ENCODE peak calls at places on chromosomes 6 and 20, in nine cellular contexts. K is AG04450; S is endothelial cell; U is epithelial cell of esophagus; M is spleen; X is Calu3; F is CD8-positive, alpha-beta T cell; I is dorsolateral prefrontal cortex; Q is cardiac fibroblast. B is an unnamed sample.
A peak's percentile ranks its signal among the peaks of the same experiment; 100 is the strongest.

GRCh38 chr20:2756056-2756611 is 44.3 kb downstream of the CPXM1 start:
- DNase-seq in X (peak; percentile 24), U (peak; percentile 11), I (no peak), S (peak; percentile 62), F (no peak), K (peak; percentile 27), Q (peak; percentile 66), M (peak; percentile 41), B (peak; percentile 75)

GRCh38 chr6:69887026-69887425 is 20.7 kb downstream of the COL19A1 start:
- DNase-seq in X (no peak), M (no peak), S (no peak), K (no peak), I (no peak), F (no peak), U (peak; percentile 23), Q (peak; percentile 66), B (no peak)

GRCh38 chr20:4998160-4998651 is 3.1 kb downstream of the SLC23A2 start:
- DNase-seq in M (peak; percentile 16), Q (no peak), S (no peak), I (no peak), K (no peak), X (no peak), U (no peak), F (no peak), B (no peak)

GRCh38 chr20:38307371-38308046 is 3.6 kb downstream of the BPI start:
- DNase-seq in F (no peak), M (no peak), U (peak; percentile 15), K (no peak), Q (peak; percentile 64), I (no peak), X (no peak), S (no peak), B (no peak)

GRCh38 chr6:34235605-34236422 is 859 bp upstream of the HMGA1 start:
- DNase-seq in S (no peak), I (peak; percentile 19), X (peak; percentile 85), Q (peak; percentile 85), U (peak; percentile 93), K (no peak), M (peak; percentile 94), F (peak; percentile 47), B (peak; percentile 64)

GRCh38 chr6:16049178-16049577 is 79.7 kb upstream of the MYLIP start:
- DNase-seq in S (no peak), U (peak; percentile 22), M (no peak), I (no peak), K (no peak), Q (no peak), X (no peak), F (no peak), B (no peak)

GRCh38 chr6:119276211-119276610 is 73.3 kb downstream of the MAN1A1 start:
- DNase-seq in K (no peak), Q (peak; percentile 67), F (no peak), M (no peak), S (no peak), I (no peak), X (no peak), U (no peak), B (no peak)

GRCh38 chr6:90000864-90001731 is 106.8 kb downstream of the GJA10 start:
- DNase-seq in U (peak; percentile 88), I (no peak), M (no peak), S (no peak), Q (peak; percentile 15), X (peak; percentile 7), F (no peak), K (no peak), B (no peak)

GRCh38 chr6:22447191-22447590 is 122.2 kb upstream of the HDGFL1 start:
- DNase-seq in M (no peak), I (no peak), S (no peak), X (no peak), Q (no peak), K (no peak), U (no peak), F (no peak), B (peak; percentile 34)

GRCh38 chr6:88865275-88865674 is 98.1 kb downstream of the RNGTT start:
- DNase-seq in X (no peak), U (no peak), F (no peak), Q (no peak), S (no peak), M (no peak), I (no peak), K (no peak), B (no peak)

GRCh38 chr6:95087394-95088097 is 489.8 kb upstream of the MANEA start:
- DNase-seq in I (no peak), S (no peak), M (no peak), X (peak; percentile 28), Q (peak; percentile 88), K (peak; percentile 72), F (no peak), U (peak; percentile 96), B (no peak)

GRCh38 chr6:18302561-18303439 is 38.5 kb upstream of the DEK start:
- DNase-seq in Q (peak; percentile 16), K (no peak), F (no peak), M (no peak), S (no peak), U (no peak), I (no peak), X (no peak), B (no peak)

GRCh38 chr6:153553627-153554026 is 422.5 kb upstream of the RGS17 start:
- DNase-seq in K (no peak), Q (peak; percentile 3), U (peak; percentile 52), I (no peak), X (peak; percentile 1), M (no peak), S (peak; percentile 28), F (no peak), B (no peak)
- TF ChIP-seq CTCF in K (peak; percentile 22), Q (no peak), U (peak; percentile 56), I (no peak), X (no peak), M (no peak), S (no peak), F (no peak), B (no peak)

DNA sequence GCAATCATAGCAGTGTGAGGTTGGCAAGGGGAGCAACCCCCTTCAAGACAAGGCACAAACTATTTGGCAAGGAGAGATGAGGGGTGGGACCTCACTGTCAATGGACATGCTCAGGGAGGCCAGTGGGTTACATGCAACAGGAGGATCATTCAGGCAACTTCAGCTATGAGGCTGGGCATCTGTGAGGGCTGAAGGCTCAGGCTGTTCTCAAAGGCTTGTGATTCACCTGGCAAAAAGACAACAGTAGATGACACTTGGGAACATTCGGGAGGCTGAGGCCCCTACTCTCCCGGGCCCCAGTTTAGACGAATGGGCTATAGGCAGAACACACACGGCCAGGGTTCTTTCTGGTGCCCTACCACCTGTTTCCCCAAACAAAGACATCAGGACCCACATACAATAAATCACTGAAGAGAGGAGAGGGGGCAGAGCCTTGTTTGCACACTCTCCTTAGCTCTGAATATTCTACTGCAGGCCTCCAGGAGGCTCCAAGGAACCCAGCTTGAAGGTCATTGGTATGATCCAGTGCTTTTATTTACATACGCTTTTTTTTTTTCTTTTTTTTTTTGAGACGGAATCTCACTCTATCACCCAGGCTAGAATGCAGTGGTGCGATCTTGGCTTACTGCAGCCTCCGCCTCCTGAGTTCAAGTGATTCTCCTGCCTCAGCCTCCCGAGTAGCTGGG is 7.9 kb downstream of the TUBB start:
- DNase-seq in I (no peak), U (no peak), M (peak; percentile 31), K (no peak), F (no peak), X (no peak), Q (peak; percentile 72), S (no peak), B (no peak)
- TF ChIP-seq CTCF in I (no peak), U (no peak), M (no peak), K (peak; percentile 56), F (no peak), X (no peak), Q (peak; percentile 43), S (no peak), B (no peak)

DNA sequence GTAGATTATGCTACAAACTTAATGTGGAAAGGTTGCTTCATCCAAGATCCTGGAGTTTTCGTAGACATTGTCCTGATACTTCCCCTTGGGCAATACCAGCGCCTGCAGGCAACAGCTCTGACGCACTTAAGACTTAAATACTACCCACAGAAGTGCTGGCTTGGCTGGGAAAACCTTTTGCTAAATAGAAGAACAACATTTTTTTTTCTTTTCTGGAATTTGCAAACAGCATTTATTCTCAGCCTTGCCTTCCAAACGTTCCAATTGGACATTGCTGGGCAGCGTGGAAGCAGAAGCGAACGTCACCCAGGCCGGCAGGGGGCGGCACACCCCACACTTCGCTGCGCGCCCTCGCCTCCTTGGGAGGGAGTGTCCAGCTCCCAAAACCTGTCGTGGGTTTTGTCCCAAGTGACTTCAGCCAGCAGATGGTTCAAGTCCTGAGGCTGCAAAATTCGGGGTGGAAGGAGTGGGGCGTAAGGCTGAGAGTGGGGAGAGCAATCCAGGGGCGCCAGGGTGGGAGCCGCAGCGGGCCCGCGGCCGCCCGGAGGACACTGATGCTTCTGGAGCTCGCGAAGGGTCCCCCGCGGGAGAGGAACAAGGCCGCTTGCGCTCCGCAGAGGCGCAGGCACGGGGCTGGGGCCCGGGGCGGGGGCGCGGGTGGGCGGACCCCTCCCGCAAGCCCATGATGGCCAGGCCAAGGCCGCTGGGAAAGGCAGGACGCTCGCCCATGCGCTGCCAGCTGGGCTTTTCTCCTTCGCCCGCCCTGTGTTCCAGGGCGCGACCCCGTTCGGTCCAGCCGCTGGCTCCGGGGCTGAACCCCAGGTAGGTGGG is 60.8 kb upstream of the MAP3K4 start:
- DNase-seq in I (peak; percentile 70), X (peak; percentile 75), Q (peak; percentile 77), U (peak; percentile 76), K (peak; percentile 52), S (peak; percentile 86), M (peak; percentile 87), F (peak; percentile 39), B (peak; percentile 93)
- TF ChIP-seq CTCF in I (peak; percentile 93), X (peak; percentile 72), Q (peak; percentile 87), U (peak; percentile 87), K (peak; percentile 82), S (peak; percentile 85), M (peak; percentile 74), F (peak; percentile 85), B (peak; percentile 95)

GRCh38 chr20:57170343-57170742 is 96.1 kb downstream of the BMP7 start:
- DNase-seq in F (no peak), X (no peak), S (no peak), M (peak; percentile 24), U (no peak), K (no peak), I (no peak), Q (no peak), B (no peak)

GRCh38 chr20:57174737-57175136 is 91.7 kb downstream of the BMP7 start:
- DNase-seq in M (no peak), K (no peak), S (no peak), X (no peak), U (no peak), F (no peak), Q (no peak), I (no peak), B (no peak)

GRCh38 chr20:57173986-57174385 is 92.5 kb downstream of the BMP7 start:
- DNase-seq in U (no peak), S (no peak), Q (no peak), K (no peak), X (no peak), M (no peak), F (no peak), I (no peak), B (no peak)

GRCh38 chr20:57175397-57176010 is 90.9 kb downstream of the BMP7 start:
- DNase-seq in M (no peak), Q (no peak), K (no peak), F (no peak), S (no peak), X (no peak), U (no peak), I (no peak), B (no peak)

DNA sequence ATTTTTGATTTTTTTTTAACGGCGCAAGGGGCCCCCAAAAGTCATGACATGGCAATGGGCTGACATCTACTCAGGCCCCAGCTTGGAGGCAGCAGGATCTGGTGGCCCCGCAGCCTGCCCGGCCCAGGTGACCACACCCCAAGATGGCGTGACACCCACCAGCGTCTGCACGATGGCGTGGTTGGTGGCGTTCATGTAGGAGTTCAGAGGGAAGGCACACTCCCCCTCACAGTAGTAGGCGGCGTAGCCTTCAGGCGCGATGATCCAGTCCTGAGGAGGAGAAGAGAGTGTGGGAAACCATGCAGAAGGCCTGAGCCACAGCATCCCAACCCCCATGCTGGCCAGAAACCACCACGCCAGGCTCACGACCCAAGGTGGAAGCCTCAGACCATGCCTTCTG is 93.4 kb downstream of the BMP7 start:
- DNase-seq in U (no peak), M (no peak), S (no peak), K (no peak), X (no peak), Q (no peak), F (no peak), I (no peak), B (no peak)
- TF ChIP-seq CTCF in U (no peak), M (no peak), S (no peak), K (no peak), X (no peak), Q (no peak), F (no peak), I (no peak), B (no peak)